ENCODE peak calls at places on chromosomes 2 and 18, in nine cellular contexts. C, A, E, X, W, F, G, Y and H are unnamed samples.

GRCh38 chr2:47815764-47816163 is 32.8 kb downstream of the MSH6 start:
- DNase-seq in C (no peak), A (peak; percentile 91), E (no peak), X (no peak), W (no peak), F (no peak), G (no peak), Y (no peak), H (no peak)

GRCh38 chr2:203808041-203808750 is 59.4 kb upstream of the CTLA4 start:
- DNase-seq in C (no peak), A (no peak), E (no peak), X (no peak), W (no peak), F (no peak), G (no peak), Y (peak; percentile 98), H (peak; percentile 66)

GRCh38 chr2:38602136-38602731 is 494 bp downstream of the HNRNPLL start:
- DNase-seq in C (peak; percentile 23), A (peak; percentile 76), E (no peak), X (peak; percentile 65), W (peak; percentile 38), F (peak; percentile 33), G (no peak), Y (peak; percentile 47), H (peak; percentile 33)

GRCh38 chr18:22230403-22231042 is 61.1 kb downstream of the GATA6 start:
- DNase-seq in C (no peak), A (no peak), E (no peak), X (no peak), W (no peak), F (no peak), G (no peak), Y (peak; percentile 63), H (no peak)

GRCh38 chr2:145015561-145015960 is 495.6 kb upstream of the ZEB2 start:
- DNase-seq in C (no peak), A (no peak), E (no peak), X (no peak), W (no peak), F (no peak), G (no peak), Y (no peak), H (no peak)

GRCh38 chr2:136582631-136583205 is 182.6 kb upstream of the THSD7B start:
- DNase-seq in C (no peak), A (peak; percentile 64), E (no peak), X (peak; percentile 9), W (no peak), F (no peak), G (no peak), Y (peak; percentile 0), H (no peak)

GRCh38 chr2:230870544-230871360 is 6.0 kb downstream of the ITM2C start:
- DNase-seq in C (no peak), A (no peak), E (no peak), X (peak; percentile 82), W (no peak), F (no peak), G (no peak), Y (no peak), H (no peak)

GRCh38 chr18:961644-962355 is 57.1 kb downstream of the ADCYAP1 start:
- DNase-seq in C (peak; percentile 23), A (peak; percentile 75), E (peak; percentile 31), X (peak; percentile 35), W (peak; percentile 20), F (peak; percentile 31), G (peak; percentile 46), Y (peak; percentile 48), H (peak; percentile 17)

GRCh38 chr2:85737481-85737880 is 16.3 kb upstream of the ATOH8 start:
- DNase-seq in C (no peak), A (no peak), E (no peak), X (no peak), W (no peak), F (no peak), G (no peak), Y (peak; percentile 88), H (no peak)

GRCh38 chr2:79437416-79438281 is 75.2 kb upstream of the CTNNA2 start:
- DNase-seq in C (no peak), A (no peak), E (peak; percentile 20), X (no peak), W (no peak), F (no peak), G (no peak), Y (peak; percentile 1), H (no peak)

GRCh38 chr2:174012347-174013309 is 47.5 kb upstream of the SP3 start:
- DNase-seq in C (peak; percentile 17), A (no peak), E (no peak), X (no peak), W (no peak), F (peak; percentile 22), G (no peak), Y (peak; percentile 55), H (peak; percentile 18)

GRCh38 chr2:216985658-216986141 is 125.8 kb upstream of the TNP1 start:
- DNase-seq in C (no peak), A (no peak), E (no peak), X (no peak), W (peak; percentile 91), F (no peak), G (no peak), Y (no peak), H (no peak)

GRCh38 chr2:148530350-148530749 is 114.2 kb upstream of the EPC2 start:
- DNase-seq in C (no peak), A (no peak), E (no peak), X (no peak), W (no peak), F (no peak), G (no peak), Y (no peak), H (no peak)